ENCODE peak calls at places on chromosomes 3 and 15, in ten cellular contexts. H is HuH-7; O is naive thymus-derived CD8-positive, alpha-beta T cell; Z is CD8-positive, alpha-beta T cell; V is NCI-H1092 treated with DMSO at 0.1 percent for 48 hours; N is cardiac muscle cell; E is iris pigment epithelial cell; C is NCI-H524; I is activated effector memory CD4-positive, alpha-beta T cell treated with anti-CD3 and anti-CD28 coated beads, Interleukin-2, amount 50 U/mL, for 16 hours; Y is RCC 7860. G is an unnamed sample.

GRCh38 chr15:68208136-68208535 is 3.0 kb upstream of the CALML4 start:
- DNase-seq in I (peak; percentile 48), N (no peak), E (no peak), H (no peak), O (no peak), Z (no peak), Y (no peak), V (no peak), C (no peak), G (no peak)

GRCh38 chr3:136008732-136009456 is 43.4 kb downstream of the PPP2R3A start:
- DNase-seq in Z (no peak), H (no peak), O (no peak), N (no peak), I (no peak), E (no peak), C (no peak), Y (no peak), V (no peak), G (no peak)

GRCh38 chr3:157073810-157074209 is 86.1 kb downstream of the CCNL1 start:
- DNase-seq in H (no peak), Z (no peak), V (no peak), Y (no peak), C (no peak), N (no peak), O (no peak), E (peak; percentile 33), I (no peak), G (no peak)

GRCh38 chr3:59998040-59998439 is 948.2 kb upstream of the CFAP20DC start:
- DNase-seq in C (no peak), Y (no peak), Z (no peak), I (no peak), H (peak; percentile 6), N (no peak), E (no peak), O (no peak), V (peak; percentile 15), G (no peak)

GRCh38 chr3:148759425-148759824 is 61.7 kb downstream of the AGTR1 start:
- DNase-seq in O (no peak), I (no peak), V (no peak), N (no peak), C (peak; percentile 84), H (no peak), Z (no peak), E (no peak), Y (no peak), G (no peak)

GRCh38 chr3:113193298-113193697 is 18.1 kb upstream of the BOC start:
- DNase-seq in Z (no peak), N (peak; percentile 33), V (no peak), O (no peak), C (no peak), I (no peak), E (no peak), Y (no peak), H (no peak), G (no peak)

GRCh38 chr3:58041182-58041825 is 33.1 kb downstream of the FLNB start:
- DNase-seq in N (no peak), V (no peak), Y (peak; percentile 27), C (no peak), O (no peak), H (no peak), Z (no peak), I (no peak), E (no peak), G (no peak)

GRCh38 chr15:85642693-85643058 is 152.0 kb downstream of the KLHL25 start:
- DNase-seq in O (no peak), Z (no peak), C (no peak), N (peak; percentile 15), Y (no peak), I (no peak), E (no peak), V (no peak), H (no peak), G (no peak)

GRCh38 chr15:39589815-39590644 is 9.2 kb downstream of the THBS1 start:
- DNase-seq in E (no peak), O (no peak), Y (peak; percentile 3), I (no peak), V (no peak), C (no peak), Z (no peak), H (no peak), N (no peak), G (no peak)